ENCODE peak calls at places on chromosome 13, in six cellular contexts. One of them, this sample, is unnamed. For H3K4me1, the result is how much of the 10 kb centered on the place peaks cover.

GRCh38 chr13:31951215-31951678 is 80.3 kb upstream of the FRY start:
- DNase-seq in astrocyte: peak
- DNase-seq in tibial nerve: peak
- DNase-seq in Peyer's patch: peak
- DNase-seq in GM23338: no peak
- DNase-seq in heart right ventricle: peak
- DNase-seq in this sample: no peak

GRCh38 chr13:102183509-102184182 is 218.2 kb downstream of the FGF14 start:
- DNase-seq in astrocyte: no peak
- DNase-seq in tibial nerve: no peak
- DNase-seq in Peyer's patch: no peak
- DNase-seq in GM23338: no peak
- DNase-seq in heart right ventricle: no peak
- DNase-seq in this sample: no peak

GRCh38 chr13:99433543-99434075 is 67.7 kb upstream of the TM9SF2 start:
- DNase-seq in astrocyte: no peak
- DNase-seq in tibial nerve: no peak
- DNase-seq in Peyer's patch: no peak
- DNase-seq in GM23338: no peak
- DNase-seq in heart right ventricle: no peak
- DNase-seq in this sample: no peak

GRCh38 chr13:114046447-114046846 is 72.6 kb upstream of the C13orf46 start:
- DNase-seq in astrocyte: no peak
- DNase-seq in tibial nerve: no peak
- DNase-seq in Peyer's patch: no peak
- DNase-seq in GM23338: no peak
- DNase-seq in heart right ventricle: no peak
- DNase-seq in this sample: no peak

GRCh38 chr13:22427041-22427440 is 753.7 kb upstream of the SGCG start:
- DNase-seq in astrocyte: no peak
- DNase-seq in tibial nerve: no peak
- DNase-seq in Peyer's patch: no peak
- DNase-seq in GM23338: no peak
- DNase-seq in heart right ventricle: no peak
- DNase-seq in this sample: no peak

GRCh38 chr13:114260818-114261217 is 20.6 kb upstream of the UPF3A start:
- DNase-seq in astrocyte: no peak
- DNase-seq in tibial nerve: no peak
- DNase-seq in Peyer's patch: no peak
- DNase-seq in GM23338: no peak
- DNase-seq in heart right ventricle: no peak
- DNase-seq in this sample: no peak

GRCh38 chr13:112968380-112968909 is 569 bp upstream of the MCF2L start:
- DNase-seq in astrocyte: no peak
- DNase-seq in tibial nerve: no peak
- DNase-seq in Peyer's patch: peak
- DNase-seq in GM23338: peak
- DNase-seq in heart right ventricle: peak
- DNase-seq in this sample: no peak

GRCh38 chr13:62320129-62320724 is 904.6 kb upstream of the PCDH20 start:
- DNase-seq in astrocyte: peak
- DNase-seq in tibial nerve: no peak
- DNase-seq in Peyer's patch: no peak
- DNase-seq in GM23338: peak
- DNase-seq in heart right ventricle: no peak
- DNase-seq in this sample: no peak

GRCh38 chr13:77513719-77514335 is 21.7 kb upstream of the SCEL start:
- DNase-seq in astrocyte: no peak
- DNase-seq in tibial nerve: no peak
- DNase-seq in Peyer's patch: peak
- DNase-seq in GM23338: no peak
- DNase-seq in heart right ventricle: no peak
- DNase-seq in this sample: no peak

GRCh38 chr13:50991624-50992610 is 82.3 kb downstream of the RNASEH2B start:
- DNase-seq in astrocyte: no peak
- DNase-seq in tibial nerve: no peak
- DNase-seq in Peyer's patch: no peak
- DNase-seq in GM23338: no peak
- DNase-seq in heart right ventricle: no peak
- DNase-seq in this sample: no peak

GRCh38 chr13:111548301-111548700 is 227.9 kb downstream of the TEX29 start:
- DNase-seq in astrocyte: no peak
- DNase-seq in tibial nerve: no peak
- DNase-seq in Peyer's patch: no peak
- DNase-seq in GM23338: no peak
- DNase-seq in heart right ventricle: no peak
- DNase-seq in this sample: no peak

GRCh38 chr13:35694549-35695233 is 218.2 kb upstream of the MAB21L1 start:
- DNase-seq in astrocyte: no peak
- DNase-seq in tibial nerve: no peak
- DNase-seq in Peyer's patch: no peak
- DNase-seq in GM23338: no peak
- DNase-seq in heart right ventricle: no peak
- DNase-seq in this sample: no peak

GRCh38 chr13:30608364-30608763 is 9.4 kb upstream of the USPL1 start:
- DNase-seq in astrocyte: no peak
- DNase-seq in tibial nerve: no peak
- DNase-seq in Peyer's patch: no peak
- DNase-seq in GM23338: no peak
- DNase-seq in heart right ventricle: no peak
- DNase-seq in this sample: no peak

GRCh38 chr13:87677334-87678234 is 6.4 kb downstream of the SLITRK5 start:
- DNase-seq in astrocyte: no peak
- DNase-seq in tibial nerve: no peak
- DNase-seq in Peyer's patch: no peak
- DNase-seq in GM23338: peak
- DNase-seq in heart right ventricle: no peak
- DNase-seq in this sample: no peak

GRCh38 chr13:40189426-40189825 is 477.0 kb downstream of the FOXO1 start:
- DNase-seq in astrocyte: no peak
- DNase-seq in tibial nerve: no peak
- DNase-seq in Peyer's patch: no peak
- DNase-seq in GM23338: no peak
- DNase-seq in heart right ventricle: no peak
- DNase-seq in this sample: no peak

GRCh38 chr13:38905861-38906260 is 84.8 kb downstream of the STOML3 start:
- DNase-seq in astrocyte: no peak
- DNase-seq in tibial nerve: no peak
- DNase-seq in Peyer's patch: no peak
- DNase-seq in GM23338: no peak
- DNase-seq in heart right ventricle: no peak
- DNase-seq in this sample: no peak

GRCh38 chr13:83248751-83249150 is 633.5 kb downstream of the SLITRK1 start:
- DNase-seq in astrocyte: no peak
- DNase-seq in tibial nerve: no peak
- DNase-seq in Peyer's patch: no peak
- DNase-seq in GM23338: no peak
- DNase-seq in heart right ventricle: no peak
- DNase-seq in this sample: no peak

GRCh38 chr13:70034280-70034679 is 73.3 kb upstream of the ATXN8OS start:
- DNase-seq in astrocyte: no peak
- DNase-seq in tibial nerve: no peak
- DNase-seq in Peyer's patch: no peak
- DNase-seq in GM23338: no peak
- DNase-seq in heart right ventricle: no peak
- DNase-seq in this sample: no peak

GRCh38 chr13:50339291-50339690 is 324.0 kb downstream of the KCNRG start:
- DNase-seq in astrocyte: no peak
- DNase-seq in tibial nerve: no peak
- DNase-seq in Peyer's patch: no peak
- DNase-seq in GM23338: no peak
- DNase-seq in heart right ventricle: no peak
- DNase-seq in this sample: no peak

GRCh38 chr13:104408733-104409132 is 1342.5 kb upstream of the SLC10A2 start:
- DNase-seq in astrocyte: peak
- DNase-seq in tibial nerve: no peak
- DNase-seq in Peyer's patch: no peak
- DNase-seq in GM23338: no peak
- DNase-seq in heart right ventricle: no peak
- DNase-seq in this sample: no peak

GRCh38 chr13:29474991-29475390 is 120.5 kb downstream of the SLC7A1 start:
- DNase-seq in astrocyte: peak
- DNase-seq in tibial nerve: no peak
- DNase-seq in Peyer's patch: no peak
- DNase-seq in GM23338: no peak
- DNase-seq in heart right ventricle: no peak
- DNase-seq in this sample: no peak

GRCh38 chr13:98892077-98892476 is 85.8 kb downstream of the DOCK9 start:
- DNase-seq in astrocyte: no peak
- DNase-seq in tibial nerve: no peak
- DNase-seq in Peyer's patch: no peak
- DNase-seq in GM23338: no peak
- DNase-seq in heart right ventricle: no peak
- DNase-seq in this sample: no peak

GRCh38 chr13:45356966-45357689 is 16.1 kb upstream of the TPT1 start:
- DNase-seq in astrocyte: peak
- DNase-seq in tibial nerve: no peak
- DNase-seq in Peyer's patch: no peak
- DNase-seq in GM23338: no peak
- DNase-seq in heart right ventricle: no peak
- DNase-seq in this sample: no peak

GRCh38 chr13:31922724-31923123 is 108.8 kb upstream of the FRY start:
- DNase-seq in astrocyte: no peak
- DNase-seq in tibial nerve: no peak
- DNase-seq in Peyer's patch: no peak
- DNase-seq in GM23338: no peak
- DNase-seq in heart right ventricle: no peak
- DNase-seq in this sample: no peak

GRCh38 chr13:95269756-95270155 is 31.5 kb downstream of the ABCC4 start:
- DNase-seq in astrocyte: no peak
- DNase-seq in tibial nerve: no peak
- DNase-seq in Peyer's patch: no peak
- DNase-seq in GM23338: no peak
- DNase-seq in heart right ventricle: no peak
- DNase-seq in this sample: no peak
- H3K4me1 ChIP-seq in astrocyte: under half
- H3K4me1 ChIP-seq in tibial nerve: under half
- H3K4me1 ChIP-seq in Peyer's patch: under half
- H3K4me1 ChIP-seq in GM23338: under half
- H3K4me1 ChIP-seq in heart right ventricle: under half
- H3K4me1 ChIP-seq in this sample: under half

GRCh38 chr13:109744512-109745051 is 41.8 kb downstream of the IRS2 start:
- DNase-seq in astrocyte: peak
- DNase-seq in tibial nerve: peak
- DNase-seq in Peyer's patch: peak
- DNase-seq in GM23338: no peak
- DNase-seq in heart right ventricle: no peak
- DNase-seq in this sample: peak

GRCh38 chr13:109743706-109744453 is 42.5 kb downstream of the IRS2 start:
- DNase-seq in astrocyte: peak
- DNase-seq in tibial nerve: no peak
- DNase-seq in Peyer's patch: no peak
- DNase-seq in GM23338: no peak
- DNase-seq in heart right ventricle: no peak
- DNase-seq in this sample: peak

GRCh38 chr13:109746364-109746763 is 40.0 kb downstream of the IRS2 start:
- DNase-seq in astrocyte: no peak
- DNase-seq in tibial nerve: no peak
- DNase-seq in Peyer's patch: no peak
- DNase-seq in GM23338: no peak
- DNase-seq in heart right ventricle: no peak
- DNase-seq in this sample: no peak

GRCh38 chr13:109745702-109746101 is 40.7 kb downstream of the IRS2 start:
- DNase-seq in astrocyte: no peak
- DNase-seq in tibial nerve: no peak
- DNase-seq in Peyer's patch: no peak
- DNase-seq in GM23338: no peak
- DNase-seq in heart right ventricle: no peak
- DNase-seq in this sample: no peak

GRCh38 chr13:109745060-109745459 is 41.3 kb downstream of the IRS2 start:
- DNase-seq in astrocyte: no peak
- DNase-seq in tibial nerve: no peak
- DNase-seq in Peyer's patch: no peak
- DNase-seq in GM23338: no peak
- DNase-seq in heart right ventricle: no peak
- DNase-seq in this sample: no peak
- H3K4me1 ChIP-seq in astrocyte: under half
- H3K4me1 ChIP-seq in tibial nerve: under half
- H3K4me1 ChIP-seq in Peyer's patch: under half
- H3K4me1 ChIP-seq in GM23338: under half
- H3K4me1 ChIP-seq in heart right ventricle: under half
- H3K4me1 ChIP-seq in this sample: under half

DNA sequence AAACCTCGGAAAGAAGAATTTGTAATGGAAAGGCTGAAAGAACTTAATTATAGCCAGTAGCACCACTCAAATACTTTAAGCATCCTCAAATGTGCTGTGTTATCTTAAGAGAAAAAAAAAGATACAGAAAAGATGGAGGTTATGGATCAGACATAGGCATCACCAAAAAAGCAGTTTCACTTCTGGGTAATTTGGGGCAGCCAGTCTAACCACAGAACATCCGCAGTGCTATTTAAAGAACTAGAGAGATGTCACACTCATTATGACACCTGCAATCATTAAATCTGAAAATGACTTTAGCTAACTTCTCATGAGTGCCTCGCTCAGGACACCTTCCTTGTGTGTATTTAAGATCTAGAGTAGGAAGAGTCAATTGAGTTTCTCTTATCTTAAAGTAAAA is 211.8 kb downstream of the RBM26 start:
- DNase-seq in astrocyte: no peak
- DNase-seq in tibial nerve: no peak
- DNase-seq in Peyer's patch: peak
- DNase-seq in GM23338: no peak
- DNase-seq in heart right ventricle: no peak
- DNase-seq in this sample: no peak
- H3K4me1 ChIP-seq in astrocyte: under half
- H3K4me1 ChIP-seq in tibial nerve: under half
- H3K4me1 ChIP-seq in Peyer's patch: under half
- H3K4me1 ChIP-seq in GM23338: under half
- H3K4me1 ChIP-seq in heart right ventricle: under half
- H3K4me1 ChIP-seq in this sample: under half

DNA sequence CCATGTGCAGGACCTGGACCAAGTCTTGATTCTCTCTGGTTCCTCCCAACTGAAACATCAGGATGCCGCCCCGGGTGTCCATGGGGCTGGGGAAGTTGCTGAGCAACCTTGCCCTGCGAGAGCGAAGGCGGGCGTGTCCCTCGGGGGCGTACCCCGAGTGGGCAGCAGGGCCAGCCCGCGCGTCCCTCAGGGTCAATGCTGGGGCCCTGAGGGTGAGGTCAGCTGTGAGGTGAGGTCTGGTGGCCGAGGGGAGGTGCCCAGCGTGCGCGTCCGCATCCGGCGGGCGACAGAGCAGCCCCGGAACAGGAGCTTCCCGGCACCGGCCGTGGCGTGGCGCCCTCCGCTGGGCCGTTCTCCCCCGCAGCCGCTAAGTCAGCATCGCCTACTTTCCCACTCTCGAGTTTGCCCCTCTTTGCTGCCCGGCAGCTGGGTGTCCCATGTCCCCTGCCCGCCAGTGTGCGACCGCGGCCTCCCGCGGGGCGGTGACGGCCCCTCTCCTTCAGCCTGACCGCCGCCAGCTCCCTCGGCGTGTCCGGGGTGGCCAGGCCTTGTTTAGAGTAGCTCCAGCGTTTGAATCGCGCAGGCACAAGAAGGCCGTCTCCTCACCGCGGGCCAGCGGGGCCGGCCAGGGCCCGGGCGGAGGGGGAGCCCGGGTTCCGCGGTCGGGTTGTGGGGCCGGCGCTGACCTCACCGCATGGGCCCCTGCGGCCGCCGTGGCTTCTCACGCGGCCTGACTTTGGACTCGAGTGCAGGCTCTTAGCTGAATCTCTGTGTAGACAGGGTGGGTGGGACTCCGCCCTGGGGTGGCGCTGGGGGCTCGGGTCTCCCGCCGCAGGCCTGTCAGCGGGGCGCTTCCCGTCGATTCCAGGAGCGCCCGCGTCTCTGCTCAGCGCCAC is 33.0 kb downstream of the GJA3 start:
- DNase-seq in astrocyte: peak
- DNase-seq in tibial nerve: peak
- DNase-seq in Peyer's patch: peak
- DNase-seq in GM23338: peak
- DNase-seq in heart right ventricle: peak
- DNase-seq in this sample: peak
- H3K4me1 ChIP-seq in astrocyte: under half
- H3K4me1 ChIP-seq in tibial nerve: under half
- H3K4me1 ChIP-seq in Peyer's patch: under half
- H3K4me1 ChIP-seq in GM23338: under half
- H3K4me1 ChIP-seq in heart right ventricle: half or more
- H3K4me1 ChIP-seq in this sample: under half

This sample was measured in uterus.